ENCODE peak calls at places on chromosome 7, in four cellular contexts. R is A549, O is WTC11, E is HepG2. I is an unnamed sample.

GRCh38 chr7:141221007-141221612 is 147.2 kb downstream of the TMEM178B start:
- DNase-seq in R (peak; percentile 5), O (no peak), E (no peak), I (no peak)

GRCh38 chr7:12423355-12423994 is 19.8 kb upstream of the VWDE start:
- DNase-seq in R (peak; percentile 38), O (no peak), E (no peak), I (no peak)

GRCh38 chr7:47846117-47846836 is 102.0 kb downstream of the PKD1L1 start:
- DNase-seq in R (peak; percentile 52), O (no peak), E (no peak), I (no peak)

GRCh38 chr7:51471199-51472016 is 154.8 kb upstream of the COBL start:
- DNase-seq in R (no peak), O (peak; percentile 62), E (no peak), I (no peak)

GRCh38 chr7:73948287-73948686 is 79.7 kb upstream of the ELN start:
- DNase-seq in R (no peak), O (no peak), E (no peak), I (no peak)

GRCh38 chr7:33692956-33693355 is 212.4 kb upstream of the BMPER start:
- DNase-seq in R (no peak), O (no peak), E (no peak), I (no peak)

GRCh38 chr7:41817386-41817785 is 114.5 kb upstream of the INHBA start:
- DNase-seq in R (no peak), O (no peak), E (no peak), I (no peak)

GRCh38 chr7:44955733-44956132 is 23.1 kb downstream of the MYO1G start:
- DNase-seq in R (no peak), O (no peak), E (no peak), I (peak; percentile 80)

GRCh38 chr7:45238806-45239205 is 81.2 kb downstream of the RAMP3 start:
- DNase-seq in R (no peak), O (no peak), E (no peak), I (no peak)

GRCh38 chr7:69701241-69701741 is 103.0 kb downstream of the AUTS2 start:
- DNase-seq in R (no peak), O (no peak), E (no peak), I (no peak)

GRCh38 chr7:90958669-90959068 is 305.6 kb upstream of the FZD1 start:
- DNase-seq in R (no peak), O (no peak), E (no peak), I (no peak)

GRCh38 chr7:47690902-47691558 is 109.1 kb upstream of the TNS3 start:
- DNase-seq in R (no peak), O (no peak), E (no peak), I (no peak)

GRCh38 chr7:17304926-17305325 is 6.5 kb downstream of the AHR start:
- DNase-seq in R (peak; percentile 79), O (no peak), E (no peak), I (no peak)

GRCh38 chr7:7554021-7554432 is 12.7 kb upstream of the MIOS start:
- DNase-seq in R (no peak), O (no peak), E (no peak), I (no peak)

GRCh38 chr7:28939844-28940243 is 18.3 kb downstream of the TRIL start:
- DNase-seq in R (no peak), O (no peak), E (no peak), I (no peak)

GRCh38 chr7:77216233-77216632 is 16.6 kb upstream of the FGL2 start:
- DNase-seq in R (peak; percentile 7), O (no peak), E (no peak), I (no peak)

DNA sequence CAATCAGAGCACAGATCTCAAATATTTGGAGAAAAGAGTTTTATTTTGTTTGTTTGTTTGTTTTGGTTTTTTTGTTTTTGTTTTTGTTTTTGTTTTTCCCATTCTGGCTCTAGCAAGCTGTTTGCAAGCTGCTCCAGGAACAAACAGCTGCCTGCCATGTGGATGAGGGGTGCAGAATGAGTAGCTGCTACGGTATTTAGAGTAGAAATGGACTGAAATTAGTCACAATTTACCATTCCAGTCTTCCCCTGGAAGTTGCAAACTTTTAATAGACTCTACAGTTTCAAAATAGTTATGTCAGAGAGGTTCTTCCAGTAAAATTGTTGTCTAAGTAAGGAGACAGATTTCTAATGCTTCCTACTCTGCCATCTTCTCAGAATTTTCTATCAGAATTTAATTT is 27.1 kb upstream of the TAS2R16 start:
- DNase-seq in R (no peak), O (no peak), E (no peak), I (no peak)
- TF ChIP-seq NR3C1 in R (no peak), O (no peak), E (no peak), I (no peak)

DNA sequence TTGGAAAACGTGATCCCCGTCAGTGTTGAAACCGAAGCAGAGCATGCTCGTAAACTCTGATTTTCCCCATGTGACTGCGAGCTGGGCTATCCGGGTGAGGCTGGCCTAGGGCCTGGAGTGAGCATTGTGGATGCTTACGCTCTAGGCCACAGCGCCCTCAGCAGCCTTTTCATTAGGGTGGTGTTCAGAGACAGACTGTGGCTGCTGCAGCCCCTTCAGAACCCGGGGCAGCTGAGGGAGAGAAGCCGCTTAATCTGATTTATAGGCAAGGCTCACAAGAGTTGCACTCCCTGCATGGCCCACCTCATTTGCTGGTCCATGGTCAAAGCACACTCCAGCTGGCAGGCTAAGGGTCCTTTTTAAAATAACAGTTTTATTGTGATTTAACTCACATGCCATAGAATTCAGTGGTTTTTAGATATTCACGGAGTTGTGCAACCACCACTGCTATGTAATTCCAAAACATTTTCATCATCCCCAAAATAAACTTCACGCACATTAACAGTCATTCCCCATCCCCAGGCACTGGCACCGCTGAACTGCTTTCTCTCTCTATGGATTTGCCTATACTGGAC is 72.5 kb downstream of the SYPL1 start:
- DNase-seq in R (no peak), O (peak; percentile 65), E (no peak), I (no peak)
- TF ChIP-seq NR3C1 in R (no peak), O (no peak), E (no peak), I (no peak)

GRCh38 chr7:30563326-30563942 is 31.2 kb upstream of the GARS1 start:
- DNase-seq in R (no peak), O (no peak), E (no peak), I (no peak)

GRCh38 chr7:30562498-30562897 is 32.2 kb upstream of the GARS1 start:
- DNase-seq in R (no peak), O (no peak), E (no peak), I (no peak)

GRCh38 chr7:30564243-30564892 is 30.3 kb upstream of the GARS1 start:
- DNase-seq in R (peak; percentile 83), O (peak; percentile 90), E (peak; percentile 75), I (peak; percentile 78)

GRCh38 chr7:30561389-30561788 is 33.3 kb upstream of the GARS1 start:
- DNase-seq in R (no peak), O (no peak), E (no peak), I (no peak)

GRCh38 chr7:30562909-30563308 is 31.8 kb upstream of the GARS1 start:
- DNase-seq in R (no peak), O (no peak), E (no peak), I (no peak)
- TF ChIP-seq NR3C1 in R (no peak), O (no peak), E (no peak), I (no peak)

DNA sequence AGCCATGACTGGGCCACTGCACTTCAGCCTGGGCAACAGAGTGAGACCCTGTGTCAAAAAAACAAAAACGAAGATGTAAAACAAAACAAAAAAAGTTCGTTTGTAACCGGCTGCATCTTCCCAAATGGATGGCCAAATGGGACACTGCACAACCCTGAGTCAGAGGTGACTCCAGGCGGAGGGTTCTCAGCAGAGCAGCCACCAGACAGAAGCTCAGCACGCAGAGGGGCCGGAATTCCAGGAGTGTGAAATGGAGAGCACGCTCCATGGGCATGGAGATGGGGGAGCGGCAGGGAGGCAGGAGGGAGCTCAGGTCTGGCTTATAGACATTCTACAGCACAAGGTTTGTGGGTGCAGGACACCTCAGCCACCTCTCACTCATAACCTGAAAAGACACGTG is 227.0 kb downstream of the MAD1L1 start:
- DNase-seq in R (no peak), O (peak; percentile 4), E (no peak), I (no peak)
- TF ChIP-seq NR3C1 in R (no peak), O (no peak), E (no peak), I (no peak)

DNA sequence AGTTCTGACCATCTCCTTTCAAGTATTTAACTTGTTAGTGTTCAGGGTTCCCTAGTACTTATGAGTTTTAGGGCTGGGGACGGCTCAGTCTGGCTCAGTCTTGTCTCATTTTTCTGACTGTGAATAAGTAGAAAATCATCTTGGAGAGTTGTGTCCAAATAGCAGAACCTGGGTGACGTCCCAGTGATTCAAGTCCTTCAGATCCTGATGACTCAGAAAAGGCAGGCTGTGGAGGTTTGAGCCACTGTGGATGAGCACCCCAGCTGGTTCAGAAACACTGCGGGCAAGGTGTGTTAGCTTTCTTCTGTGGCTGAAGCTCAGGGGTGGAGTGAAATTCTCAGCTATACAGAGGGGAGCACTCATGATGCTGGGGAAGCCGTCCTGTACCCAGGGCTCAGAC is 154.4 kb upstream of the NPY start:
- DNase-seq in R (peak; percentile 4), O (no peak), E (no peak), I (no peak)
- TF ChIP-seq NR3C1 in R (no peak), O (no peak), E (no peak), I (no peak)

DNA sequence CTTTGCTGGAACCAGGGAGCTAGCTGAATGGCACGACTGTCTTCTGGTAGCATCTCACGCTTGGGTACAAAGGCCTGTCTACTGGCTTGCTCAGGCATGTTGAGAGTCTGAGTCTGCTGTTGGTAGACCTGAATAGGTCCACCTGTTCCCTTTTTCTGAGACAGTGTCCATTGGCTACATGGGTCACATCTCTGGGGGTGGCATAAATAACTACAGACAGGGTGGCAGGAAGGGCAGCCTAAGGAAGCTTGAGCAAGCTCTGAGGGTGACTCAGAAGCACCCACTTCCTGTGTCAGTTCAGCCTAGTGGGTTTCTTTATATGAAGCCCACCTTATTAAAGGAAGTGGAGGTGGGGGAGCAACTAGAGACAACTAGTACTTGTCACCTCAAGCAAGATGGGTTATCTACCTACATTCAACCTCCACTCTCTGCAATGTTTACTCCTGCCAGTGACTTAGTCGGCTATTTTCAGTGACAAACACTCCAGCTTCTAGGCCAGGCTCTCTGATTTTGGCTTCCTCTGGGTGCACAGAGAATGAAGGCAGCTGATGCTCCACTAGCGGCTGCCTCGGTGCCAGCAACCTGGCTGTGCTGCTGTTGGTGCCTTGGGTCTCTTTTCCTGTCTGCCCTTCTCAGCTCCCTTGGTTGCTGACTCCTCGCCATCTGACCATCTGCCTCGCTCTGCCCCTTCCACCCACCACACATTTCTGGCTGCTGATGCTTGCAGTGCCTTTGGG is 5.7 kb upstream of the ZYX start:
- DNase-seq in R (no peak), O (no peak), E (no peak), I (no peak)
- TF ChIP-seq NR3C1 in R (no peak), O (no peak), E (no peak), I (no peak)

DNA sequence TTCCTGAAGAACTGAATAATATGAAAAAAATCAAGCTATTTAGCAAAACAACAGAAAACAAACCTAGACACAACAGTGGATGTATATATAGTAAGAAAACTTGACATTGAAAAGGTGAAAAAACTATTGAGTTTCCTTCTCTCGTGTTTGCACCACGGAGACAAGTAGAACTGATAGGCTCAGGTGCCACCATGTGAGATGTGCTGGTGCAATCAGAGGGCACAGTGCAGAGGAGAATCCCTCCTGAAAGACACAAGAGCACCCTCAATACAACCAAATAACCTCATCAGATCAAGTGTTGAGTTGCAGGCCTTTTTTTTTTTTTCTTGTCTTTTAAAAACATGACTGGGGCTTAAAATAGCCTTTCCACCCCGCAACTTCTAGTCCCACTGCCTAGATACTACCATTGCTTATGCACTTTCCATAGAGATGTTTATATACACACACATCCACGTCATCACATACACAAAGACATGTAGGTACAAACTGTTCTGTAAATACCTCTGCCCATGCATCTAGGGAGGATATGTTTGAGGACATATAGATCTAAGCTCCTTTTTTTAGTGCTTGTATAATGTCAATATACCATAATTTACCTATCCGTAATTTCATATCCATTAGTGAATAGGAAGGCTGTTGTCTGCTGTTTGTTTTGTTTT is 54.1 kb downstream of the UBE2H start:
- DNase-seq in R (no peak), O (no peak), E (no peak), I (no peak)
- TF ChIP-seq NR3C1 in R (no peak), O (no peak), E (no peak), I (no peak)

GRCh38 chr7:1011297-1012003 is 28.5 kb downstream of the CYP2W1 start:
- DNase-seq in R (no peak), O (no peak), E (no peak), I (no peak)
- TF ChIP-seq NR3C1 in R (no peak), O (no peak), E (no peak), I (no peak)

I was measured in K562.